ENCODE peak calls at places on chromosomes 2 and 18, in nine cellular contexts. E, S, T, N, I, B, A, X and G are unnamed samples.

GRCh38 chr2:77521482-77521881 is 694 bp downstream of the LRRTM4 start:
- DNase-seq in E (no peak), S (no peak), T (no peak), N (no peak), I (no peak), B (no peak), A (no peak), X (no peak), G (no peak)

GRCh38 chr2:54041135-54041534 is 70.3 kb upstream of the PSME4 start:
- DNase-seq in E (no peak), S (peak; percentile 80), T (no peak), N (peak; percentile 14), I (no peak), B (peak; percentile 89), A (no peak), X (no peak), G (no peak)

GRCh38 chr2:216404010-216404618 is 8.2 kb upstream of the SMARCAL1 start:
- DNase-seq in E (no peak), S (peak; percentile 47), T (peak; percentile 18), N (peak; percentile 37), I (peak; percentile 52), B (peak; percentile 28), A (peak; percentile 47), X (peak; percentile 14), G (peak; percentile 9)

GRCh38 chr2:46368416-46368815 is 71.2 kb downstream of the EPAS1 start:
- DNase-seq in E (no peak), S (no peak), T (no peak), N (no peak), I (peak; percentile 92), B (no peak), A (peak; percentile 25), X (peak; percentile 34), G (peak; percentile 70)

GRCh38 chr2:101958071-101958470 is 33.7 kb upstream of the IL1R2 start:
- DNase-seq in E (no peak), S (no peak), T (no peak), N (peak; percentile 22), I (no peak), B (peak; percentile 54), A (no peak), X (no peak), G (no peak)

GRCh38 chr18:24560511-24560981 is 100.1 kb downstream of the HRH4 start:
- DNase-seq in E (no peak), S (no peak), T (no peak), N (no peak), I (no peak), B (no peak), A (no peak), X (no peak), G (no peak)

GRCh38 chr2:216116418-216116817 is 7.3 kb downstream of the XRCC5 start:
- DNase-seq in E (no peak), S (no peak), T (no peak), N (no peak), I (no peak), B (no peak), A (no peak), X (no peak), G (no peak)

GRCh38 chr2:134178109-134178877 is 75.6 kb upstream of the MGAT5 start:
- DNase-seq in E (no peak), S (no peak), T (no peak), N (peak; percentile 43), I (no peak), B (peak; percentile 41), A (peak; percentile 26), X (no peak), G (no peak)

GRCh38 chr2:98875081-98875728 is 60.8 kb downstream of the CRACDL start:
- DNase-seq in E (no peak), S (no peak), T (no peak), N (peak; percentile 24), I (no peak), B (no peak), A (no peak), X (no peak), G (no peak)

GRCh38 chr2:66569321-66569851 is 134.5 kb downstream of the MEIS1 start:
- DNase-seq in E (no peak), S (no peak), T (peak; percentile 21), N (no peak), I (peak; percentile 90), B (no peak), A (no peak), X (no peak), G (no peak)